ENCODE peak calls at places on chromosomes 1 and 21, in five cellular contexts. One of them, this sample, is unnamed.

GRCh38 chr1:17557986-17558385 is 18.5 kb downstream of the ARHGEF10L start:
- DNase-seq in nucleus accumbens: no peak
- DNase-seq in amygdala: no peak
- DNase-seq in cardiac muscle cell: no peak
- DNase-seq in vagina: no peak
- DNase-seq in this sample: no peak

GRCh38 chr1:98210563-98210962 is 289.7 kb upstream of the DPYD start:
- DNase-seq in nucleus accumbens: no peak
- DNase-seq in amygdala: no peak
- DNase-seq in cardiac muscle cell: no peak
- DNase-seq in vagina: no peak
- DNase-seq in this sample: no peak

GRCh38 chr21:21731626-21732025 is 733.4 kb downstream of the NCAM2 start:
- DNase-seq in nucleus accumbens: no peak
- DNase-seq in amygdala: no peak
- DNase-seq in cardiac muscle cell: no peak
- DNase-seq in vagina: no peak
- DNase-seq in this sample: no peak

GRCh38 chr1:65389296-65389695 is 31.2 kb upstream of the LEPR start:
- DNase-seq in nucleus accumbens: no peak
- DNase-seq in amygdala: no peak
- DNase-seq in cardiac muscle cell: no peak
- DNase-seq in vagina: no peak
- DNase-seq in this sample: no peak

GRCh38 chr1:206674745-206675175 is 9.9 kb upstream of the MAPKAPK2 start:
- DNase-seq in nucleus accumbens: no peak
- DNase-seq in amygdala: no peak
- DNase-seq in cardiac muscle cell: no peak
- DNase-seq in vagina: peak; percentile 96
- DNase-seq in this sample: no peak

GRCh38 chr1:195376190-195376589 is 1232.0 kb downstream of the KCNT2 start:
- DNase-seq in nucleus accumbens: no peak
- DNase-seq in amygdala: no peak
- DNase-seq in cardiac muscle cell: no peak
- DNase-seq in vagina: no peak
- DNase-seq in this sample: no peak

GRCh38 chr1:214165850-214166374 is 115.0 kb upstream of the SMYD2 start:
- DNase-seq in nucleus accumbens: no peak
- DNase-seq in amygdala: no peak
- DNase-seq in cardiac muscle cell: no peak
- DNase-seq in vagina: no peak
- DNase-seq in this sample: no peak

GRCh38 chr1:211935448-211935970 is 99.8 kb downstream of the INTS7 start:
- DNase-seq in nucleus accumbens: no peak
- DNase-seq in amygdala: no peak
- DNase-seq in cardiac muscle cell: peak; percentile 22
- DNase-seq in vagina: no peak
- DNase-seq in this sample: no peak

GRCh38 chr1:154934358-154934948 is 2.1 kb downstream of the PMVK start:
- DNase-seq in nucleus accumbens: no peak
- DNase-seq in amygdala: no peak
- DNase-seq in cardiac muscle cell: no peak
- DNase-seq in vagina: no peak
- DNase-seq in this sample: no peak

GRCh38 chr1:62294211-62294610 is 25.0 kb downstream of the KANK4 start:
- DNase-seq in nucleus accumbens: no peak
- DNase-seq in amygdala: no peak
- DNase-seq in cardiac muscle cell: no peak
- DNase-seq in vagina: no peak
- DNase-seq in this sample: no peak

GRCh38 chr1:11013160-11013531 is 692 bp downstream of the TARDBP start:
- DNase-seq in nucleus accumbens: no peak
- DNase-seq in amygdala: no peak
- DNase-seq in cardiac muscle cell: no peak
- DNase-seq in vagina: no peak
- DNase-seq in this sample: no peak

GRCh38 chr21:41677671-41678015 is 89.2 kb downstream of the RIPK4 start:
- DNase-seq in nucleus accumbens: no peak
- DNase-seq in amygdala: no peak
- DNase-seq in cardiac muscle cell: no peak
- DNase-seq in vagina: no peak
- DNase-seq in this sample: no peak

GRCh38 chr1:34918609-34919561 is 10.6 kb downstream of the DLGAP3 start:
- DNase-seq in nucleus accumbens: peak; percentile 63
- DNase-seq in amygdala: peak; percentile 33
- DNase-seq in cardiac muscle cell: no peak
- DNase-seq in vagina: peak; percentile 70
- DNase-seq in this sample: no peak

GRCh38 chr1:1361233-1361981 is 3.1 kb upstream of the MXRA8 start:
- DNase-seq in nucleus accumbens: no peak
- DNase-seq in amygdala: no peak
- DNase-seq in cardiac muscle cell: no peak
- DNase-seq in vagina: no peak
- DNase-seq in this sample: no peak

GRCh38 chr1:65792671-65793358 is at the start of gene PDE4B:
- DNase-seq in nucleus accumbens: no peak
- DNase-seq in amygdala: no peak
- DNase-seq in cardiac muscle cell: peak; percentile 63
- DNase-seq in vagina: no peak
- DNase-seq in this sample: no peak

GRCh38 chr1:15343729-15344128 is 66.0 kb upstream of the EFHD2 start:
- DNase-seq in nucleus accumbens: peak; percentile 10
- DNase-seq in amygdala: no peak
- DNase-seq in cardiac muscle cell: peak; percentile 66
- DNase-seq in vagina: no peak
- DNase-seq in this sample: no peak

GRCh38 chr1:181091322-181092040 is 3.0 kb downstream of the IER5 start:
- DNase-seq in nucleus accumbens: no peak
- DNase-seq in amygdala: no peak
- DNase-seq in cardiac muscle cell: no peak
- DNase-seq in vagina: no peak
- DNase-seq in this sample: no peak

GRCh38 chr1:202959276-202959620 is 1.1 kb upstream of the ADIPOR1 start:
- DNase-seq in nucleus accumbens: no peak
- DNase-seq in amygdala: no peak
- DNase-seq in cardiac muscle cell: no peak
- DNase-seq in vagina: no peak
- DNase-seq in this sample: no peak

GRCh38 chr1:53317651-53318539 is 10.0 kb downstream of the LRP8 start:
- DNase-seq in nucleus accumbens: no peak
- DNase-seq in amygdala: no peak
- DNase-seq in cardiac muscle cell: no peak
- DNase-seq in vagina: no peak
- DNase-seq in this sample: no peak

GRCh38 chr1:245688536-245689453 is 534.0 kb downstream of the KIF26B start:
- DNase-seq in nucleus accumbens: no peak
- DNase-seq in amygdala: no peak
- DNase-seq in cardiac muscle cell: no peak
- DNase-seq in vagina: no peak
- DNase-seq in this sample: no peak

GRCh38 chr21:16047857-16048256 is 318.1 kb downstream of the USP25 start:
- DNase-seq in nucleus accumbens: no peak
- DNase-seq in amygdala: no peak
- DNase-seq in cardiac muscle cell: no peak
- DNase-seq in vagina: no peak
- DNase-seq in this sample: no peak

GRCh38 chr1:110677016-110677415 is 2.3 kb upstream of the KCNA3 start:
- DNase-seq in nucleus accumbens: no peak
- DNase-seq in amygdala: no peak
- DNase-seq in cardiac muscle cell: no peak
- DNase-seq in vagina: no peak
- DNase-seq in this sample: no peak